ENCODE peak calls at places on chromosomes 16 and 17, in six cellular contexts. S is neural progenitor cell; K is fibroblast of mammary gland; U is lower lobe of right lung; O is CD8-positive, alpha-beta T cell; B is K562. J is an unnamed sample.

GRCh38 chr17:80855968-80856862 is 135.4 kb upstream of the CHMP6 start:
- DNase-seq in S (no peak), K (peak), U (no peak), O (peak), B (peak), J (peak)

GRCh38 chr16:48284772-48285409 is 37.6 kb upstream of the ABCC11 start:
- DNase-seq in S (no peak), K (no peak), U (no peak), O (no peak), B (no peak), J (no peak)

GRCh38 chr16:85252461-85252860 is 140.2 kb upstream of the CIBAR2 start:
- DNase-seq in S (no peak), K (no peak), U (no peak), O (no peak), B (no peak), J (no peak)

GRCh38 chr17:37493249-37494027 is 3.7 kb downstream of the DUSP14 start:
- DNase-seq in S (no peak), K (peak), U (no peak), O (no peak), B (no peak), J (peak)

GRCh38 chr16:15415411-15416070 is 18.8 kb upstream of the BMERB1 start:
- DNase-seq in S (no peak), K (peak), U (no peak), O (no peak), B (no peak), J (peak)

GRCh38 chr16:75471723-75472634 is 7.5 kb upstream of the TMEM170A start:
- DNase-seq in S (peak), K (peak), U (no peak), O (peak), B (peak), J (peak)

GRCh38 chr17:80024206-80024972 is 11.3 kb downstream of the TBC1D16 start:
- DNase-seq in S (no peak), K (no peak), U (no peak), O (no peak), B (no peak), J (no peak)

GRCh38 chr17:40535924-40536717 is 29.2 kb downstream of the CCR7 start:
- DNase-seq in S (no peak), K (no peak), U (no peak), O (no peak), B (peak), J (no peak)

GRCh38 chr17:69305177-69305576 is 21.8 kb downstream of the ABCA5 start:
- DNase-seq in S (no peak), K (no peak), U (no peak), O (no peak), B (no peak), J (no peak)

GRCh38 chr16:57355898-57356414 is 2.6 kb upstream of the CCL22 start:
- DNase-seq in S (no peak), K (no peak), U (no peak), O (no peak), B (no peak), J (no peak)

GRCh38 chr16:50059669-50060068 is 6.1 kb upstream of the HEATR3 start:
- DNase-seq in S (no peak), K (no peak), U (no peak), O (no peak), B (no peak), J (no peak)

GRCh38 chr16:27642753-27643152 is 92.8 kb downstream of the KATNIP start:
- DNase-seq in S (peak), K (peak), U (no peak), O (no peak), B (peak), J (peak)

GRCh38 chr17:13102477-13102876 is 84.7 kb upstream of the ELAC2 start:
- DNase-seq in S (no peak), K (no peak), U (no peak), O (no peak), B (no peak), J (no peak)

GRCh38 chr16:85735225-85735722 is 15.6 kb downstream of the C16orf74 start:
- DNase-seq in S (no peak), K (no peak), U (no peak), O (peak), B (no peak), J (no peak)

GRCh38 chr16:65125322-65125721 is 3.5 kb upstream of the CDH11 start:
- DNase-seq in S (no peak), K (no peak), U (no peak), O (no peak), B (no peak), J (no peak)

GRCh38 chr16:27198451-27199234 is 4.7 kb upstream of the KDM8 start:
- DNase-seq in S (peak), K (no peak), U (no peak), O (no peak), B (peak), J (no peak)

GRCh38 chr17:5667871-5668270 is 83.6 kb upstream of the NLRP1 start:
- DNase-seq in S (peak), K (peak), U (no peak), O (no peak), B (no peak), J (no peak)

GRCh38 chr16:30715777-30716445 is 16.9 kb downstream of the SRCAP start:
- DNase-seq in S (no peak), K (peak), U (no peak), O (peak), B (no peak), J (no peak)

GRCh38 chr17:21297597-21297996 is 13.1 kb downstream of the MAP2K3 start:
- DNase-seq in S (peak), K (no peak), U (no peak), O (no peak), B (peak), J (no peak)

GRCh38 chr17:50893183-50893993 is 27.2 kb upstream of the TOB1 start:
- DNase-seq in S (peak), K (peak), U (no peak), O (no peak), B (no peak), J (peak)
- H3K4me3 ChIP-seq in S (no peak), K (no peak), U (no peak), O (no peak), B (no peak), J (no peak)

GRCh38 chr16:87053016-87053982 is 263.9 kb downstream of the C16orf95 start:
- DNase-seq in S (peak), K (no peak), U (no peak), O (no peak), B (peak), J (no peak)
- TF ChIP-seq CTCF in S (peak), K (no peak), U (no peak), O (no peak), B (peak), J (peak)

GRCh38 chr16:86737083-86737482 is 158.7 kb downstream of the FOXL1 start:
- DNase-seq in S (no peak), K (no peak), U (no peak), O (no peak), B (no peak), J (no peak)

GRCh38 chr16:86740298-86740697 is 161.9 kb downstream of the FOXL1 start:
- DNase-seq in S (no peak), K (no peak), U (no peak), O (no peak), B (no peak), J (no peak)

GRCh38 chr16:86739178-86739577 is 160.8 kb downstream of the FOXL1 start:
- DNase-seq in S (no peak), K (no peak), U (no peak), O (no peak), B (no peak), J (no peak)

GRCh38 chr16:86739808-86740207 is 161.5 kb downstream of the FOXL1 start:
- DNase-seq in S (no peak), K (no peak), U (no peak), O (no peak), B (no peak), J (no peak)

GRCh38 chr16:86740817-86741799 is 162.8 kb downstream of the FOXL1 start:
- DNase-seq in S (peak), K (peak), U (no peak), O (no peak), B (no peak), J (peak)
- H3K4me3 ChIP-seq in S (no peak), K (peak), U (peak), O (no peak), B (no peak), J (peak)

DNA sequence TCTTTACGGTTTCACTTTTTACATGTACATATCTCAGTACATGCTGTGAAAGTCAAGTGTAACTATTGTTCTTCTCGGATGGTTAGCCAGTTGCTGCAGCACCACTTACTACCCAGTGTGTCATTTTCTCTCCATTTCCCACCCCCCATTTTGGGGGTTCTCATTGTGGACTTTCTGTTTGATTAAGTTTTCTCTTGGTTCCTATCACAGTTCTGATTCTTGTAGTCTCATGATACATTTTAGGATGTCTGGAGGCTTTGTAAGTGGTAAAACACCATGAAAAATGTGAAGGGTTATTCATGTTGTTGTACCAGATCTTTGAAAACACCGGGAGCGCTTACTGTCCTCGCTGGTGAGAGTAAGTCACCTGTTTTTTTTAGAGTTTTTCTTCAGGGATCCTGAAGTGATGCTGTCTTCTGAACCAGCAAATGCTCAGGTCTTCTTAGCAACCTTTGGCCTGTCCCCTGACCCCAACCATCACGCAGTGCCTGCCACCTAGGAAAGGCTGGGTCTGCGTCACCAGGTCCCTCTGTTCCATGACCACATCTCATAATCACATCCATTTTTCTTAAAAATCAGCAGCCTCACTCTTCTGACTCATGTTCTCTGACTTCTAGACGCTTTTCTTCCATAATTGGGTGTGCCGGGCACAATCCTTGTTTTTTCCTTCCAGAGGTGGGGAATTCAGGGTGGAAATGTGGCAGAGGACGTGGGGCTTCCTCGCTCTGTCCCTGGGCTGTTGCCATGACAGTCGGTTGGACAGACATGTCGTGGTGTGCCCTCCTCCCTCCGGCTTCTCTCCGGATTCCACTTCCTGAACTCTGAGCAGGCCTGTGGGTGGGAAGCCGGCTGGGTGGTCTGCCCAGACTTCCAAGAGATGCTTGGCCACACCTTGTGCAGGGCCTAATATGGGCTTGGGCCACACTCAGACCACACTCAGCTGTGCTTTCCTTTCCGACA is 102.6 kb downstream of the NTN1 start:
- DNase-seq in S (no peak), K (no peak), U (no peak), O (no peak), B (no peak), J (no peak)
- TF ChIP-seq CTCF in S (no peak), K (no peak), U (no peak), O (no peak), B (no peak), J (no peak)

DNA sequence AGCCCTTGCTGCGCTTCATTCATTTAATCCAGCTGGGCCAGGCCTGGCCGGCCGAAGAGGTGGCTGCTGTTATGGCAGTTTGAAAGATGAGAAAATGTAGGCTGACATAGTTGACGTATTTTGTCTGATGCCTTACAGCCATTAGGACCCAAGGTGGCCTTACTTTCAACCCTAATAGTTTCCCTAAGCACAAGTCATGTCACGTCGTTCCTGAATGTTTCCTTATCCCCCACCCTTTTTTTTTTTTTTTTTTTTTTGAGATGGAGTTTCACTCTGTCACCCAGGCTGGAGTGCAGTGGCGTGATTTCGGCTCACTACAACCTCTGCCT is 307 bp upstream of the GOT2 start:
- DNase-seq in S (no peak), K (no peak), U (no peak), O (no peak), B (no peak), J (no peak)
- H3K4me3 ChIP-seq in S (peak), K (peak), U (peak), O (peak), B (peak), J (peak)

GRCh38 chr17:32136856-32137255 is 5.4 kb upstream of the RHOT1 start:
- DNase-seq in S (no peak), K (no peak), U (no peak), O (no peak), B (no peak), J (no peak)
- TF ChIP-seq CTCF in S (no peak), K (no peak), U (no peak), O (no peak), B (no peak), J (no peak)

DNA sequence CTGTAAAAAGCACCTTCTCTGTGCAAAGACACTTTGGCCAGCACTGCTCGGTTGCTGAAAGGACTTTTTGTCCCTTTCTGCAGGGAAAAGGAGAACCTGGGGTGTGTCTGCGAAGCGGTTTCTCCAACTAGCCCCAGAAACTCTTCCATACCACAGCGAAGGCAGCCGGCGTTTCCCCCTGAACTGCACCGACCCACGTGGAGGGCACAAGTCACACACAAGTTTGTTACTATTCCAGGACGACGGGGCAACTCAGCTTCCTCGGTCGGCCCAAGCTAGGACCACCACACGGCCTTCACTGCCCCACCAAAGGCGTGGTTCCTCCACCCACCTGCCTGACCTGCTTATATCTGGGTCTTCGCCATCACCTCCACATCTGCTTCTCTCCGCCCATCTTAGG is 1.9 kb downstream of the RTN4RL1 start:
- DNase-seq in S (no peak), K (no peak), U (no peak), O (no peak), B (no peak), J (no peak)
- H3K4me3 ChIP-seq in S (peak), K (no peak), U (no peak), O (no peak), B (no peak), J (no peak)

J was measured in astrocyte of the spinal cord.